ENCODE peak calls at places on chromosomes 7 and 10, in six cellular contexts. One of them, this sample, is unnamed.

GRCh38 chr7:111223802-111224253 is 132.9 kb downstream of the LRRN3 start:
- DNase-seq in MM.1S: no peak
- DNase-seq in AG04449: no peak
- DNase-seq in cardiac muscle cell: no peak
- DNase-seq in keratinocyte: no peak
- DNase-seq in IMR-90: no peak
- DNase-seq in this sample: no peak

GRCh38 chr7:1403844-1404404 is 55.3 kb downstream of the MICALL2 start:
- DNase-seq in MM.1S: no peak
- DNase-seq in AG04449: no peak
- DNase-seq in cardiac muscle cell: peak
- DNase-seq in keratinocyte: no peak
- DNase-seq in IMR-90: peak
- DNase-seq in this sample: no peak

GRCh38 chr7:142441074-142441403 is 183.2 kb upstream of the PRSS58 start:
- DNase-seq in MM.1S: peak
- DNase-seq in AG04449: no peak
- DNase-seq in cardiac muscle cell: no peak
- DNase-seq in keratinocyte: no peak
- DNase-seq in IMR-90: no peak
- DNase-seq in this sample: no peak

GRCh38 chr10:92789067-92789466 is 59.3 kb upstream of the EXOC6 start:
- DNase-seq in MM.1S: no peak
- DNase-seq in AG04449: no peak
- DNase-seq in cardiac muscle cell: no peak
- DNase-seq in keratinocyte: no peak
- DNase-seq in IMR-90: no peak
- DNase-seq in this sample: no peak

GRCh38 chr7:80588591-80588990 is 49.9 kb upstream of the CD36 start:
- DNase-seq in MM.1S: no peak
- DNase-seq in AG04449: no peak
- DNase-seq in cardiac muscle cell: no peak
- DNase-seq in keratinocyte: no peak
- DNase-seq in IMR-90: peak
- DNase-seq in this sample: no peak

GRCh38 chr7:150340875-150341262 is 560 bp downstream of the RARRES2 start:
- DNase-seq in MM.1S: no peak
- DNase-seq in AG04449: no peak
- DNase-seq in cardiac muscle cell: no peak
- DNase-seq in keratinocyte: no peak
- DNase-seq in IMR-90: no peak
- DNase-seq in this sample: no peak

GRCh38 chr7:29299986-29300609 is 105.5 kb downstream of the CHN2 start:
- DNase-seq in MM.1S: no peak
- DNase-seq in AG04449: no peak
- DNase-seq in cardiac muscle cell: no peak
- DNase-seq in keratinocyte: no peak
- DNase-seq in IMR-90: no peak
- DNase-seq in this sample: peak

GRCh38 chr10:13559124-13559700 is 27.6 kb upstream of the PRPF18 start:
- DNase-seq in MM.1S: no peak
- DNase-seq in AG04449: no peak
- DNase-seq in cardiac muscle cell: no peak
- DNase-seq in keratinocyte: no peak
- DNase-seq in IMR-90: peak
- DNase-seq in this sample: no peak

GRCh38 chr7:102009628-102010027 is 192.2 kb downstream of the CUX1 start:
- DNase-seq in MM.1S: no peak
- DNase-seq in AG04449: peak
- DNase-seq in cardiac muscle cell: no peak
- DNase-seq in keratinocyte: no peak
- DNase-seq in IMR-90: peak
- DNase-seq in this sample: peak

GRCh38 chr10:16965740-16966447 is 148.7 kb upstream of the RSU1 start:
- DNase-seq in MM.1S: no peak
- DNase-seq in AG04449: peak
- DNase-seq in cardiac muscle cell: peak
- DNase-seq in keratinocyte: no peak
- DNase-seq in IMR-90: peak
- DNase-seq in this sample: peak

GRCh38 chr7:24917510-24918239 is 62.3 kb downstream of the OSBPL3 start:
- DNase-seq in MM.1S: peak
- DNase-seq in AG04449: peak
- DNase-seq in cardiac muscle cell: no peak
- DNase-seq in keratinocyte: no peak
- DNase-seq in IMR-90: peak
- DNase-seq in this sample: peak

GRCh38 chr7:128211626-128212025 is 29.5 kb upstream of the LEP start:
- DNase-seq in MM.1S: no peak
- DNase-seq in AG04449: no peak
- DNase-seq in cardiac muscle cell: no peak
- DNase-seq in keratinocyte: no peak
- DNase-seq in IMR-90: no peak
- DNase-seq in this sample: no peak

GRCh38 chr7:44541876-44542610 is 913 bp upstream of the NPC1L1 start:
- DNase-seq in MM.1S: no peak
- DNase-seq in AG04449: no peak
- DNase-seq in cardiac muscle cell: no peak
- DNase-seq in keratinocyte: no peak
- DNase-seq in IMR-90: no peak
- DNase-seq in this sample: no peak

GRCh38 chr10:43576062-43576461 is 1.6 kb upstream of the ZNF239 start:
- DNase-seq in MM.1S: no peak
- DNase-seq in AG04449: no peak
- DNase-seq in cardiac muscle cell: no peak
- DNase-seq in keratinocyte: no peak
- DNase-seq in IMR-90: no peak
- DNase-seq in this sample: no peak

GRCh38 chr10:4201866-4202825 is 417.1 kb upstream of the KLF6 start:
- DNase-seq in MM.1S: no peak
- DNase-seq in AG04449: no peak
- DNase-seq in cardiac muscle cell: no peak
- DNase-seq in keratinocyte: no peak
- DNase-seq in IMR-90: no peak
- DNase-seq in this sample: no peak

GRCh38 chr7:33901847-33902246 is 3.5 kb upstream of the BMPER start:
- DNase-seq in MM.1S: no peak
- DNase-seq in AG04449: no peak
- DNase-seq in cardiac muscle cell: no peak
- DNase-seq in keratinocyte: no peak
- DNase-seq in IMR-90: no peak
- DNase-seq in this sample: no peak

GRCh38 chr7:101833799-101834198 is 16.4 kb downstream of the CUX1 start:
- DNase-seq in MM.1S: no peak
- DNase-seq in AG04449: no peak
- DNase-seq in cardiac muscle cell: no peak
- DNase-seq in keratinocyte: no peak
- DNase-seq in IMR-90: no peak
- DNase-seq in this sample: no peak

GRCh38 chr10:102402512-102402896 is 7.0 kb downstream of the NFKB2 start:
- DNase-seq in MM.1S: no peak
- DNase-seq in AG04449: no peak
- DNase-seq in cardiac muscle cell: no peak
- DNase-seq in keratinocyte: no peak
- DNase-seq in IMR-90: no peak
- DNase-seq in this sample: no peak

GRCh38 chr7:2008936-2009540 is 223.7 kb downstream of the MAD1L1 start:
- DNase-seq in MM.1S: no peak
- DNase-seq in AG04449: no peak
- DNase-seq in cardiac muscle cell: no peak
- DNase-seq in keratinocyte: no peak
- DNase-seq in IMR-90: no peak
- DNase-seq in this sample: no peak

GRCh38 chr7:1943326-1943725 is 273.2 kb downstream of the ELFN1 start:
- DNase-seq in MM.1S: no peak
- DNase-seq in AG04449: no peak
- DNase-seq in cardiac muscle cell: no peak
- DNase-seq in keratinocyte: no peak
- DNase-seq in IMR-90: no peak
- DNase-seq in this sample: no peak

GRCh38 chr7:137592232-137592896 is 248.8 kb upstream of the PTN start:
- DNase-seq in MM.1S: peak
- DNase-seq in AG04449: no peak
- DNase-seq in cardiac muscle cell: peak
- DNase-seq in keratinocyte: no peak
- DNase-seq in IMR-90: peak
- DNase-seq in this sample: peak

GRCh38 chr7:21960922-21961321 is 15.2 kb upstream of the CDCA7L start:
- DNase-seq in MM.1S: no peak
- DNase-seq in AG04449: peak
- DNase-seq in cardiac muscle cell: no peak
- DNase-seq in keratinocyte: no peak
- DNase-seq in IMR-90: peak
- DNase-seq in this sample: peak

GRCh38 chr10:88282876-88283275 is 300.2 kb downstream of the RNLS start:
- DNase-seq in MM.1S: no peak
- DNase-seq in AG04449: no peak
- DNase-seq in cardiac muscle cell: no peak
- DNase-seq in keratinocyte: no peak
- DNase-seq in IMR-90: no peak
- DNase-seq in this sample: no peak

GRCh38 chr10:71999360-72000072 is 35.3 kb downstream of the CHST3 start:
- DNase-seq in MM.1S: no peak
- DNase-seq in AG04449: no peak
- DNase-seq in cardiac muscle cell: no peak
- DNase-seq in keratinocyte: no peak
- DNase-seq in IMR-90: peak
- DNase-seq in this sample: peak

GRCh38 chr10:71996598-71997371 is 32.6 kb downstream of the CHST3 start:
- DNase-seq in MM.1S: no peak
- DNase-seq in AG04449: no peak
- DNase-seq in cardiac muscle cell: no peak
- DNase-seq in keratinocyte: no peak
- DNase-seq in IMR-90: no peak
- DNase-seq in this sample: no peak

GRCh38 chr10:72000073-72001025 is 36.2 kb downstream of the CHST3 start:
- DNase-seq in MM.1S: no peak
- DNase-seq in AG04449: no peak
- DNase-seq in cardiac muscle cell: no peak
- DNase-seq in keratinocyte: no peak
- DNase-seq in IMR-90: no peak
- DNase-seq in this sample: no peak

GRCh38 chr10:71998840-71999194 is 34.6 kb downstream of the CHST3 start:
- DNase-seq in MM.1S: no peak
- DNase-seq in AG04449: peak
- DNase-seq in cardiac muscle cell: no peak
- DNase-seq in keratinocyte: peak
- DNase-seq in IMR-90: peak
- DNase-seq in this sample: peak

GRCh38 chr10:71998119-71998839 is 34.1 kb downstream of the CHST3 start:
- DNase-seq in MM.1S: no peak
- DNase-seq in AG04449: no peak
- DNase-seq in cardiac muscle cell: no peak
- DNase-seq in keratinocyte: no peak
- DNase-seq in IMR-90: no peak
- DNase-seq in this sample: no peak
- H3K4me3 ChIP-seq in MM.1S: no peak
- H3K4me3 ChIP-seq in AG04449: no peak
- H3K4me3 ChIP-seq in cardiac muscle cell: no peak
- H3K4me3 ChIP-seq in keratinocyte: no peak
- H3K4me3 ChIP-seq in IMR-90: no peak
- H3K4me3 ChIP-seq in this sample: no peak

GRCh38 chr10:115026041-115026779 is 67.0 kb upstream of the ATRNL1 start:
- DNase-seq in MM.1S: no peak
- DNase-seq in AG04449: no peak
- DNase-seq in cardiac muscle cell: no peak
- DNase-seq in keratinocyte: no peak
- DNase-seq in IMR-90: no peak
- DNase-seq in this sample: no peak
- TF ChIP-seq CTCF in MM.1S: no peak
- TF ChIP-seq CTCF in AG04449: no peak
- TF ChIP-seq CTCF in cardiac muscle cell: no peak
- TF ChIP-seq CTCF in keratinocyte: no peak
- TF ChIP-seq CTCF in IMR-90: no peak
- TF ChIP-seq CTCF in this sample: no peak

DNA sequence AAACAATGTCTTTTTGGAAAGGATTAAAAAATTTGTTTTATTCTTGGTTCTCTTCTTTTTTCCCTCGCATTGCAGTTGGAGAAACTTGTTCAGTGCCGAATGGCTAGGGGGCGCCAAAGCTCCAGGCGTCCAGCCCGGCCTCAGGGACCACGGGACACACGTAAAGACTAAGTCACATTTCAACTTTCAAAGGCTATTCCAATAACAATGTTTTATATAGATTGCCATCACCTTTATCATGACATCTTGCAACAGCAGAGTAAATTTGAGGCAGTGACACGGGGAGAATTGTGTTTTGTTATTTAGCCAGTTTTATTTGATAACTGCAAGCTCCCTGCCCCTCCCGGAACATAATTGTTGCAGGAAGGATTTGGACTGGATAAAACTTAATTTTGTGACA is 2.2 kb upstream of the IGFBP3 start:
- DNase-seq in MM.1S: peak
- DNase-seq in AG04449: no peak
- DNase-seq in cardiac muscle cell: peak
- DNase-seq in keratinocyte: no peak
- DNase-seq in IMR-90: peak
- DNase-seq in this sample: peak
- H3K4me3 ChIP-seq in MM.1S: peak
- H3K4me3 ChIP-seq in AG04449: no peak
- H3K4me3 ChIP-seq in cardiac muscle cell: no peak
- H3K4me3 ChIP-seq in keratinocyte: no peak
- H3K4me3 ChIP-seq in IMR-90: no peak
- H3K4me3 ChIP-seq in this sample: no peak

GRCh38 chr10:77432398-77432797 is 205.2 kb downstream of the KCNMA1 start:
- DNase-seq in MM.1S: no peak
- DNase-seq in AG04449: no peak
- DNase-seq in cardiac muscle cell: no peak
- DNase-seq in keratinocyte: no peak
- DNase-seq in IMR-90: no peak
- DNase-seq in this sample: no peak

GRCh38 chr10:77431980-77432379 is 205.6 kb downstream of the KCNMA1 start:
- DNase-seq in MM.1S: no peak
- DNase-seq in AG04449: no peak
- DNase-seq in cardiac muscle cell: no peak
- DNase-seq in keratinocyte: no peak
- DNase-seq in IMR-90: no peak
- DNase-seq in this sample: no peak

GRCh38 chr10:77431209-77431611 is 206.4 kb downstream of the KCNMA1 start:
- DNase-seq in MM.1S: no peak
- DNase-seq in AG04449: no peak
- DNase-seq in cardiac muscle cell: no peak
- DNase-seq in keratinocyte: no peak
- DNase-seq in IMR-90: no peak
- DNase-seq in this sample: no peak

GRCh38 chr10:77428776-77429395 is 208.7 kb downstream of the KCNMA1 start:
- DNase-seq in MM.1S: no peak
- DNase-seq in AG04449: peak
- DNase-seq in cardiac muscle cell: peak
- DNase-seq in keratinocyte: no peak
- DNase-seq in IMR-90: peak
- DNase-seq in this sample: peak

DNA sequence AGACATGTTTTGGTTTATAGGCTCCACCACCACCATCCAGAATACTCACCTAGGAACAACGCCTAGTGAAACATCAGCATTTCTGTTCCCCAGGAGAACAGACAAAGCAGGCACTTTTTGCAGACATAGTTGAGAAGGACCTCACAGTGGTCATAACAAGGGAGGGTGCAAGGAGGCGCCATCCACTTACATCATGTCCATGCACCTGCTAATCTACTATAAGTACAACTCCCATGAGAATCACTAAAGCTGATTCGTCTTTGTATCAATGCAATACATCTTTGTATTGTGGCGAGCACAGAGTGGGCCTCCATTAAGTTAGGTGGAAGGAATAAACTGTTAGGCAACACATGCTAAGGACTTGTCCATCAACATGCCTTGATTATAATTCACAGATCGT is 207.1 kb downstream of the KCNMA1 start:
- DNase-seq in MM.1S: no peak
- DNase-seq in AG04449: no peak
- DNase-seq in cardiac muscle cell: no peak
- DNase-seq in keratinocyte: no peak
- DNase-seq in IMR-90: no peak
- DNase-seq in this sample: no peak
- TF ChIP-seq CTCF in MM.1S: no peak
- TF ChIP-seq CTCF in AG04449: no peak
- TF ChIP-seq CTCF in cardiac muscle cell: no peak
- TF ChIP-seq CTCF in keratinocyte: no peak
- TF ChIP-seq CTCF in IMR-90: peak
- TF ChIP-seq CTCF in this sample: no peak